ENCODE peak calls at places on chromosomes 11 and 22, in five cellular contexts. I is GM12878, U is HCT116, Y is HepG2, G is K562. M is an unnamed sample.

GRCh38 chr22:30296324-30296723 is 7.0 kb upstream of the CASTOR1 start:
- DNase-seq in I (no peak), U (no peak), Y (no peak), G (no peak), M (no peak)

GRCh38 chr22:39308614-39309363 is 10.6 kb downstream of the RPL3 start:
- DNase-seq in I (no peak), U (peak), Y (no peak), G (peak), M (no peak)

GRCh38 chr11:129375731-129376657 is at the start of gene BARX2:
- DNase-seq in I (no peak), U (peak), Y (peak), G (peak), M (no peak)

GRCh38 chr11:113137735-113138529 is 176.5 kb upstream of the TTC12 start:
- DNase-seq in I (no peak), U (no peak), Y (no peak), G (peak), M (no peak)

GRCh38 chr22:24304067-24304675 is 33.5 kb downstream of the SPECC1L start:
- DNase-seq in I (no peak), U (no peak), Y (no peak), G (no peak), M (no peak)

GRCh38 chr22:46233231-46233630 is 16.9 kb downstream of the CDPF1 start:
- DNase-seq in I (no peak), U (no peak), Y (no peak), G (no peak), M (no peak)

GRCh38 chr11:12288212-12288933 is 89.0 kb upstream of the PARVA start:
- DNase-seq in I (no peak), U (peak), Y (peak), G (peak), M (peak)

GRCh38 chr22:44272330-44272729 is 40.4 kb downstream of the SHISAL1 start:
- DNase-seq in I (no peak), U (no peak), Y (no peak), G (no peak), M (no peak)

GRCh38 chr11:46237248-46238077 is 40.0 kb upstream of the CREB3L1 start:
- DNase-seq in I (no peak), U (peak), Y (no peak), G (peak), M (peak)
- TF ChIP-seq POLR2A in I (no peak), U (peak), Y (no peak), G (peak), M (no peak)

DNA sequence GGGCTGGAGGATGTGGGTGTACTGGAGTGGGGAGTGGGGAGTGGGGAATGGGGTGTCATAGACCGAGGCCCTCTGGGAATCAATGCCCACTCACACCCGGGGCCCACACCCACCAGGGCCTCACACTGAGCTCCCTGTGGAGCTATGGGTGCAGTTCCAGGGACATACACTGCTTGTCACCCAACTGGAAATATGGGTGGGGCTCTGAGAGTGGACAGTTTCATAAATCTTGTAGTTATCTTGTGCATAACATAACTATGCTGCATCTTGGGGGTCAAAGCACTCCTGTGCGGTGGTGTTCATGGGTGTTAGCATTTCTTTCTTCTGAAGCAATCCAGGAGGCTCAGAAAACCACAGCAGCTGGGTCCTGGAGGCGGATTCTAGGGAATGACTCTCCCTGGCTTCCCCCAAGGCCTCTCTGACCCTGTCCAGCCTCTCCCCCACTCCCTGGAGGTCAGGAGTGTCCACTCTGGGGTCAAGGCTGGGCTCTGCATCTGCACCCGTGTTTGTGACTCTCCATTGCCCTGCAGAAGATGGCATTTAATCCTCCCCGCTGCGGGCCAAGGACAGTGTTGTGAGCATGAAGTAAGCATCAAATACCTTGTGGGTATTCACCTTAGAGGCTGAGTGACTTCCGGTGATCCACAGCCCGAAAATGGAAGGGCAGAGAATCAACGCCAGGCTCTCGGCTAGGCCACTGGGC is 172.5 kb downstream of the CTTN start:
- DNase-seq in I (no peak), U (no peak), Y (no peak), G (no peak), M (no peak)
- TF ChIP-seq SP1 in I (no peak), U (no peak), Y (no peak), G (no peak), M (no peak)

GRCh38 chr11:100584201-100584600 is 102.9 kb upstream of the ARHGAP42 start:
- DNase-seq in I (no peak), U (no peak), Y (no peak), G (no peak), M (no peak)
- TF ChIP-seq POLR2A in I (no peak), U (no peak), Y (no peak), G (no peak), M (no peak)

DNA sequence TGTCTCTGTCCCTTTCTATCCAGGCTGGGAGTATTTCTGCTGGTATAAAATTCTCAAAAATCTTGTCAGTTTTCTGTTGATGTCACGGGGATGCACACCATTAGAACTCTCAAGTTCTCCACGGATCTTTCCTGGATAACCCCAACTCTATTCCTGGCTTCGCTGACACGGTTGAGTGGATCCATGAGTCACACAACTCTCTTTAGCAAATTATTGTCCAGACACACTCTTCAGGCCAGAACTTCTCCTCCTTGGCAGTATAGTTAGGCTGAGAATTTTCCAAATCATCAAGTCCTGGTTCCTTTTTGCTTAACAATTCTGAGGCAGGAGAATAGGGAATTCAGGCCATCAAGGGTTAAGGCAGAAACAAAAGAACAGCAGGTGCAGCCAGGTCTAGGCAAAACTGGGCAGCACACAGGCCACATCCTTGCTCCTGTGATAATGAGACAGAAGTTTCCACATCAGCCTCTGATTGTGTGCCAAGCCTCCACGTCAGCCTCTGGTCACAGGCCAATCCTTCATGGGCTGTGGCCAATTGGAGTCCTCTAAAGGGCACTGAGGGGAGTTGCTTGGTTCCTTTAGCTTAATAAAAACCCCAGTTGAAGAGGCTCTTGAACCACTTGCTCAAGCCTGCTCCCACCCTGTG is 5.7 kb upstream of the ACAT1 start:
- DNase-seq in I (no peak), U (no peak), Y (no peak), G (no peak), M (no peak)
- TF ChIP-seq SP1 in I (no peak), U (no peak), Y (no peak), G (no peak), M (no peak)

GRCh38 chr11:121833970-121834369 is 282.0 kb downstream of the BLID start:
- DNase-seq in I (no peak), U (no peak), Y (no peak), G (no peak), M (no peak)

GRCh38 chr11:121829159-121829643 is 286.8 kb downstream of the BLID start:
- DNase-seq in I (no peak), U (peak), Y (no peak), G (no peak), M (no peak)
- TF ChIP-seq POLR2A in I (no peak), U (no peak), Y (no peak), G (no peak), M (no peak)

DNA sequence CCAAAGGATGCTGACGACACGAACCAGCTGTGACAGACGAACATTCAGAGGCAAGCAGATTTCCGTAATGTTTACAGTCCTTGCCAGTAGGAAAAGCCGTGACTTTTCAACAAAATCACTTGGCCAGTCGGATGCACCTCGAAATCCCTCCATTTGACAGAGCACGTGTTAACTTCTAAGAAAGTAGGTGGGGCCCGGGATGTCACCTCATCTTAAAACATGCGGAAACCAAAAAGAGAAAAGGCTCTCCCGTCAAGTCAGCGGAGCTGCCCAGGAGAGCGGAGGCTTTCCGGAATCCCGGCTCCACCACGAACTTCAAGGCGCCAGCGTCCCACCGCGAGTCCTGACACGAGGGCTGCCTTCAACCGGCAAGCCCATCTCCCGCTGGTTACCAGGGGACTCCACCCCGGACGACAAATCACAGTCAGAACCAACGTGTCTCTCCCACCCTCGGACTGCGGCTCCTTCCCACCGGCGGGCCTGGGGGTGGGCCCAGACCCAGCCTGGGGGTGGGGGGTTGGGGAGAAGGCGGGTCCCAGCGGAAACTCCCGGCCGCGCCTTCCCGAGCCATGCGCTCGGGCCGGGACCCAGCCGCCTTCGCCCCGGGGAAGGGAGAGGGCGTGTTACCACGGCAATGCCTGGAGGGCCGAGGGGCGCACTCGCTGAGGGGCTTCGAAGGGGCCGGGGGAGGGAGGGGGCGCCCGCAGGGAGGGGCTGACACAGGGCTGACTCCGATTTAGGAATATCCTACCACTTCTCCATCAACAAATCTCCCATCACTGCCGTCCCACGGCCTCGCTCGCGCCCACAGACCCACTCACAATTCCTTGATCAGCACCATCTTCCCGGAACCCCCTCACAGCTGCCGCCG is 470 bp downstream of the PITPNB start:
- DNase-seq in I (no peak), U (no peak), Y (peak), G (peak), M (peak)
- TF ChIP-seq SP1 in I (no peak), U (no peak), Y (no peak), G (no peak), M (no peak)

DNA sequence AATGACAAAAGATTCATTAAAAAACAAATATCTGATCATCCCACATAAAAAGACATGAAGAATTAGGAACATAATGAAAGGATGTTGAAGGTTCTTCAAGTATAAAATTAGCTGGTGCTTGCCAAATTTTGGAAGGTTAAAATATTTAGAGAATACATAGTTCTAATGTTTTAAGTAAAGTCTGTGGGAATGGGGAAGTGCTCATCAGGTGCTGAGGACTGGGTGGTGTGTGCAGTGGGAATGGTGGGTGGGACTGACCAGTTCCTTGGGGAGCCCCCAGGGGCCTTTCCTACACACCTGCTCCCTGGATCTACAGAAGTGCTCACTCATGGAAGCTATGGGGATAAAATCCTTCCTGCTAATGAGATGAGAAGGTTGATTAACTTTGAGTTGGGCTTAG is 11.8 kb downstream of the LDLRAD3 start:
- DNase-seq in I (no peak), U (no peak), Y (no peak), G (no peak), M (no peak)
- TF ChIP-seq POLR2A in I (no peak), U (no peak), Y (no peak), G (no peak), M (no peak)

DNA sequence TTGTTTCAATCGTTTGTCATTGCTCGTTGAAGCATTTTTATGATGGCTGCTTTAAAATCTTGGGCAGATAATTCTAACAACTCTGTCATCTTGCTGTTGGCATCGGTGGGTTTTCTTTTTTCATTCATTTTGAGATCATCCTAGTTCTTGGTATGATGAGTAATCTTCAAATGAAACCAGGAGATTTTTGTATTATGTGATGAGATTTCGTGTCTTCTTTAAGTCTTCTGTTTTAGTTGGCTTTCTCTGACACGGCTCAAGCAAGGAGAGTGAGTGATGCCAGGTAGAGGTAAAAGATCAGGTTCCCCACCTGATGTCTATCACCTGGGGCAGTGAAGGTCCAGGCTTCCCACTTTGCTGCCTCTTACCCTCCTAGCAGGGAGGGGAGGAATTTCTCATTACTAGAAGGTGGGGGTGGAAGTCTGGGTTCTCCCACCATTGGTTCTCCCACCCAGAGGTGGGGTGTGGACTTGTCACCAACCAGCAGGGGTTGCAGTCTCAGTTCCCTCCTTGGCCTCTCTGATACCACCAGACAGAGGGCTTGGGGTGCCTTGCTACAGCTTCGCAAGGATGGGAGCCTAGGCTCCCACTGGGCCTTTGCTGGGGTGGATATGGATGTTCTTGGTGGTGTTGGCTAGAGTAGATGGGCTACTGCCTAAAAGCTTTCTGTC is 12.9 kb downstream of the CDC45 start:
- DNase-seq in I (no peak), U (no peak), Y (no peak), G (no peak), M (no peak)
- TF ChIP-seq SP1 in I (no peak), U (no peak), Y (no peak), G (no peak), M (no peak)